ENCODE peak calls at places on chromosomes 7 and 10, in six cellular contexts. D is WERI-Rb-1; M is thoracic aorta; R is NCI-H1092 treated with DMSO at 0.1 percent for 48 hours; W is CD8-positive, alpha-beta T cell; O is CD4-positive, alpha-beta T cell. Y is an unnamed sample.

GRCh38 chr7:79612027-79612426 is 158.6 kb upstream of the MAGI2 start:
- DNase-seq in D (no peak), M (no peak), R (no peak), W (no peak), O (no peak), Y (peak; percentile 76)

GRCh38 chr10:59589721-59590120 is 119.9 kb downstream of the SLC16A9 start:
- DNase-seq in D (no peak), M (no peak), R (no peak), W (no peak), O (no peak), Y (no peak)

GRCh38 chr7:137804819-137805218 is 42.0 kb downstream of the DGKI start:
- DNase-seq in D (no peak), M (no peak), R (peak; percentile 53), W (no peak), O (no peak), Y (peak; percentile 71)

GRCh38 chr7:52005613-52006012 is 689.0 kb upstream of the COBL start:
- DNase-seq in D (no peak), M (no peak), R (no peak), W (no peak), O (no peak), Y (peak; percentile 8)

GRCh38 chr10:35594115-35594849 is 10.9 kb upstream of the GJD4 start:
- DNase-seq in D (no peak), M (no peak), R (no peak), W (no peak), O (no peak), Y (no peak)

GRCh38 chr7:121395494-121395960 is 581 bp downstream of the FAM3C start:
- DNase-seq in D (no peak), M (no peak), R (no peak), W (peak; percentile 51), O (peak; percentile 21), Y (peak; percentile 75)

GRCh38 chr10:122374246-122374858 is at the start of gene PLEKHA1:
- DNase-seq in D (peak; percentile 95), M (peak; percentile 72), R (peak; percentile 83), W (peak; percentile 92), O (peak; percentile 88), Y (peak; percentile 96)

GRCh38 chr10:129398861-129399260 is 68.2 kb upstream of the MGMT start:
- DNase-seq in D (no peak), M (no peak), R (no peak), W (no peak), O (no peak), Y (no peak)

GRCh38 chr7:57867884-57868701 is 418.1 kb downstream of the ZNF716 start:
- DNase-seq in D (no peak), M (no peak), R (peak; percentile 58), W (no peak), O (no peak), Y (peak; percentile 16)

GRCh38 chr10:89213191-89213808 is 6.2 kb upstream of the CH25H start:
- DNase-seq in D (no peak), M (no peak), R (peak; percentile 13), W (no peak), O (no peak), Y (peak; percentile 17)

GRCh38 chr10:70807566-70807965 is 8.2 kb upstream of the SGPL1 start:
- DNase-seq in D (no peak), M (no peak), R (no peak), W (no peak), O (no peak), Y (no peak)

GRCh38 chr7:28732037-28732869 is 225.9 kb downstream of the TRIL start:
- DNase-seq in D (no peak), M (no peak), R (peak; percentile 41), W (no peak), O (no peak), Y (peak; percentile 70)

GRCh38 chr10:112687647-112688046 is 240.6 kb downstream of the VTI1A start:
- DNase-seq in D (no peak), M (no peak), R (no peak), W (no peak), O (no peak), Y (no peak)

GRCh38 chr7:40827217-40828085 is 692.6 kb downstream of the SUGCT start:
- DNase-seq in D (no peak), M (no peak), R (no peak), W (no peak), O (no peak), Y (no peak)

GRCh38 chr10:1395025-1395981 is 339.1 kb downstream of the WDR37 start:
- DNase-seq in D (no peak), M (no peak), R (no peak), W (no peak), O (no peak), Y (no peak)

GRCh38 chr7:70036695-70037094 is 438.4 kb downstream of the AUTS2 start:
- DNase-seq in D (no peak), M (no peak), R (no peak), W (no peak), O (no peak), Y (peak; percentile 61)

GRCh38 chr7:155377837-155378579 is 79.9 kb upstream of the EN2 start:
- DNase-seq in D (peak; percentile 58), M (no peak), R (no peak), W (no peak), O (no peak), Y (no peak)

GRCh38 chr7:38584443-38585210 is 46.5 kb downstream of the AMPH start:
- DNase-seq in D (no peak), M (no peak), R (no peak), W (no peak), O (no peak), Y (no peak)

GRCh38 chr7:40301486-40302065 is 166.8 kb downstream of the SUGCT start:
- DNase-seq in D (no peak), M (no peak), R (no peak), W (no peak), O (no peak), Y (no peak)

GRCh38 chr7:112481833-112482669 is 1.3 kb downstream of the LSMEM1 start:
- DNase-seq in D (no peak), M (peak; percentile 57), R (no peak), W (no peak), O (no peak), Y (no peak)

GRCh38 chr7:2670720-2671391 is 17.1 kb upstream of the AMZ1 start:
- DNase-seq in D (peak; percentile 86), M (no peak), R (peak; percentile 72), W (peak; percentile 76), O (peak; percentile 53), Y (peak; percentile 85)

GRCh38 chr10:78178940-78179339 is 145.3 kb downstream of the RPS24 start:
- DNase-seq in D (no peak), M (no peak), R (no peak), W (no peak), O (no peak), Y (no peak)

GRCh38 chr10:93991596-93992284 is 2.0 kb upstream of the PLCE1 start:
- DNase-seq in D (no peak), M (no peak), R (no peak), W (no peak), O (no peak), Y (no peak)

GRCh38 chr10:116038259-116038658 is 234.7 kb downstream of the GFRA1 start:
- DNase-seq in D (no peak), M (peak; percentile 40), R (no peak), W (no peak), O (no peak), Y (no peak)